ENCODE peak calls at places on chromosome 5, in five cellular contexts. U, B, A, O and T are unnamed samples.

GRCh38 chr5:176473335-176474006 is 25.3 kb downstream of the FAF2 start:
- DNase-seq in U (no peak), B (no peak), A (no peak), O (peak), T (no peak)

GRCh38 chr5:112691758-112692157 is 45.9 kb upstream of the APC start:
- DNase-seq in U (peak), B (no peak), A (no peak), O (peak), T (no peak)

GRCh38 chr5:131357739-131358561 is 94.1 kb downstream of the CDC42SE2 start:
- DNase-seq in U (peak), B (no peak), A (no peak), O (no peak), T (no peak)

GRCh38 chr5:38450627-38451371 is 105.6 kb downstream of the LIFR start:
- DNase-seq in U (no peak), B (peak), A (no peak), O (peak), T (no peak)

GRCh38 chr5:138138949-138139775 is at the start of gene NME5:
- DNase-seq in U (peak), B (no peak), A (peak), O (peak), T (no peak)

GRCh38 chr5:30809907-30810306 is 383.6 kb upstream of the CDH6 start:
- DNase-seq in U (no peak), B (no peak), A (no peak), O (no peak), T (no peak)

GRCh38 chr5:168234133-168234532 is 57.3 kb upstream of the WWC1 start:
- DNase-seq in U (no peak), B (no peak), A (no peak), O (no peak), T (no peak)

GRCh38 chr5:67156976-67157583 is 39.5 kb downstream of the CD180 start:
- DNase-seq in U (peak), B (no peak), A (peak), O (peak), T (peak)

GRCh38 chr5:174910245-174910737 is 185.9 kb downstream of the MSX2 start:
- DNase-seq in U (peak), B (no peak), A (peak), O (peak), T (peak)

GRCh38 chr5:5025774-5026406 is 114.2 kb upstream of the ADAMTS16 start:
- DNase-seq in U (peak), B (no peak), A (no peak), O (no peak), T (peak)

GRCh38 chr5:125450803-125451202 is 704.4 kb upstream of the ZNF608 start:
- DNase-seq in U (no peak), B (no peak), A (no peak), O (peak), T (no peak)

GRCh38 chr5:67193479-67193878 is 3.1 kb downstream of the CD180 start:
- DNase-seq in U (no peak), B (no peak), A (no peak), O (no peak), T (no peak)

GRCh38 chr5:170080217-170080616 is 25.5 kb upstream of the FOXI1 start:
- DNase-seq in U (no peak), B (no peak), A (no peak), O (no peak), T (no peak)

GRCh38 chr5:66009277-66009676 is 82.9 kb downstream of the ERBIN start:
- DNase-seq in U (no peak), B (no peak), A (no peak), O (no peak), T (no peak)

GRCh38 chr5:81533629-81534480 is 139.9 kb upstream of the ACOT12 start:
- DNase-seq in U (no peak), B (no peak), A (no peak), O (no peak), T (no peak)

GRCh38 chr5:41636605-41637004 is 126.2 kb upstream of the PLCXD3 start:
- DNase-seq in U (peak), B (no peak), A (peak), O (peak), T (no peak)

GRCh38 chr5:14102666-14103065 is 40.5 kb upstream of the TRIO start:
- DNase-seq in U (no peak), B (no peak), A (no peak), O (no peak), T (no peak)

GRCh38 chr5:37184748-37185364 is 64.3 kb downstream of the CPLANE1 start:
- DNase-seq in U (peak), B (no peak), A (no peak), O (no peak), T (no peak)

GRCh38 chr5:74536658-74537057 is 103.9 kb downstream of the ENC1 start:
- DNase-seq in U (no peak), B (no peak), A (no peak), O (no peak), T (no peak)

GRCh38 chr5:137582218-137582617 is 83.1 kb upstream of the SPOCK1 start:
- DNase-seq in U (no peak), B (no peak), A (no peak), O (no peak), T (no peak)

GRCh38 chr5:24364711-24365110 is 280.1 kb downstream of the CDH10 start:
- DNase-seq in U (no peak), B (no peak), A (no peak), O (no peak), T (no peak)

GRCh38 chr5:156883316-156883875 is 33.3 kb downstream of the PPP1R2B start:
- DNase-seq in U (no peak), B (no peak), A (no peak), O (no peak), T (no peak)

GRCh38 chr5:53642006-53642405 is 81.6 kb downstream of the NDUFS4 start:
- DNase-seq in U (no peak), B (peak), A (no peak), O (peak), T (no peak)

GRCh38 chr5:337565-338130 is 16.1 kb downstream of the AHRR start:
- DNase-seq in U (no peak), B (no peak), A (peak), O (peak), T (no peak)

GRCh38 chr5:83721878-83722779 is 1.5 kb upstream of the HAPLN1 start:
- DNase-seq in U (peak), B (no peak), A (peak), O (peak), T (no peak)

GRCh38 chr5:149550267-149550582 is 1.0 kb downstream of the CSNK1A1 start:
- DNase-seq in U (no peak), B (no peak), A (no peak), O (peak), T (no peak)

GRCh38 chr5:16502866-16503265 is 37.3 kb upstream of the ZNF622 start:
- DNase-seq in U (no peak), B (no peak), A (no peak), O (peak), T (no peak)

GRCh38 chr5:57082441-57083067 is 91.3 kb upstream of the GPBP1 start:
- DNase-seq in U (no peak), B (no peak), A (peak), O (peak), T (no peak)

GRCh38 chr5:90474235-90475107 is at the start of the genes MBLAC2 and POLR3G:
- DNase-seq in U (peak), B (peak), A (peak), O (peak), T (peak)

GRCh38 chr5:87105577-87105976 is 162.1 kb upstream of the RASA1 start:
- DNase-seq in U (no peak), B (no peak), A (no peak), O (no peak), T (no peak)

GRCh38 chr5:180977852-180978251 is 10.8 kb upstream of the BTNL3 start:
- DNase-seq in U (no peak), B (no peak), A (no peak), O (no peak), T (no peak)

GRCh38 chr5:180974612-180975315 is 13.9 kb upstream of the BTNL3 start:
- DNase-seq in U (no peak), B (no peak), A (no peak), O (no peak), T (no peak)

GRCh38 chr5:180970875-180971274 is 17.8 kb upstream of the BTNL3 start:
- DNase-seq in U (no peak), B (no peak), A (no peak), O (no peak), T (no peak)

GRCh38 chr5:180975338-180975737 is 13.3 kb upstream of the BTNL3 start:
- DNase-seq in U (no peak), B (no peak), A (no peak), O (no peak), T (no peak)

DNA sequence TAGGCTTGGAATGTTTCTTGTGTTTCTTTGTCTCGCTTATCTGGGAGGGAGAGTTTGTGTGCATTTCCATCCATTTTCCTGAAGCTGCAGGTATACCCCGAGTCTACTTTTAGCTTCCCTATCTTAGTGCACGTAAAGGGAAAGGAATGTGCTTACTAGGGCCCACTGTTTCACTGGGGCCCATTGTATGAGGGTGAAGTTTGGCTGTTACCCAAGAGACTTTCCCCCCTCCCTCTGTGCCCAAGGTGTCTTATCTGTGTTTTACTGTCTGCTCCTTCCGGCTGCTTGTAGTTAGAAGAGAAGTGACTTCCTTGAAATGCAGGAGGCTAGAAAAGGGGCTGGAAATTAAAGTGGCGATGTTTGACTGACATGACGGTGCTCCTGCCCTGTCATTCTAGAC is 12.1 kb upstream of the BTNL3 start:
- DNase-seq in U (no peak), B (no peak), A (no peak), O (no peak), T (no peak)
- H3K4me3 ChIP-seq in U (no peak), B (no peak), A (no peak), O (no peak), T (no peak)

GRCh38 chr5:129097498-129098296 is 3.1 kb downstream of the ISOC1 start:
- DNase-seq in U (no peak), B (no peak), A (no peak), O (no peak), T (no peak)
- H3K4me3 ChIP-seq in U (no peak), B (no peak), A (no peak), O (no peak), T (no peak)

DNA sequence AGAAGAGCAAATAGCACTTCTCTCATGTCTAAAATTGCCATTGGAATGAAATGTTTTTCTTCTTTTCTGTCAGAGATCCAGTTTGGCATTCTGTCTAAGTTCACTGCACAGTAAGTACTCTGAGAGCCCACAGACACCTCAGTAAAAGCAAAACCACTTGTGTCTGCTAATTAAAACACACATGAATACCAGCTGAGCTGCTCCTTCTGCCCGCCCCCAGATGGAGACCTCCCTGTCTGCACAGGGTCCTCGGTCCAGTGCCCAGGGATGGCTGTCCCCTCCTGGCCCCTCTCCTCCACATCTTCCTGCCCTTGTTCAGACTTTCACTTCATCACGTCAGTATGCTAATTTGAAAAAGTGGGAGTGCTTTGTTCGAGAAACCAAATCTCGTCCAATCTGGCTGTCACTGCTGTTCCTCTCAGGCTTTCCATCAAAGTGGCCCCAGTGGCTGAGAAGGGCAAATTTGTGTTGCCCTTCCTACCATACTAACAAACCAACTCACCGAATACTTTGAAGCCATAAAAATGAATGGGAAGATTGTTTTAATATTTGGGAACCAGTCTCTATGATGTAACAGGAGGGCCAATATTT is 43.5 kb downstream of the LIX1 start:
- DNase-seq in U (peak), B (no peak), A (no peak), O (no peak), T (no peak)
- H3K4me3 ChIP-seq in U (peak), B (no peak), A (no peak), O (no peak), T (no peak)

GRCh38 chr5:32989815-32990214 is 278.7 kb downstream of the NPR3 start:
- DNase-seq in U (no peak), B (no peak), A (no peak), O (no peak), T (no peak)

GRCh38 chr5:32996336-32996735 is 285.2 kb downstream of the NPR3 start:
- DNase-seq in U (no peak), B (no peak), A (no peak), O (no peak), T (no peak)

GRCh38 chr5:32984851-32985250 is 273.7 kb downstream of the NPR3 start:
- DNase-seq in U (no peak), B (no peak), A (no peak), O (peak), T (no peak)

GRCh38 chr5:32991416-32991805 is 280.3 kb downstream of the NPR3 start:
- DNase-seq in U (no peak), B (no peak), A (no peak), O (no peak), T (no peak)

GRCh38 chr5:32990593-32991415 is 279.7 kb downstream of the NPR3 start:
- DNase-seq in U (no peak), B (no peak), A (no peak), O (no peak), T (no peak)
- H3K4me3 ChIP-seq in U (no peak), B (no peak), A (no peak), O (no peak), T (no peak)

GRCh38 chr5:135966165-135966564 is 11.4 kb upstream of the LECT2 start:
- DNase-seq in U (no peak), B (no peak), A (no peak), O (no peak), T (no peak)
- H3K4me3 ChIP-seq in U (no peak), B (no peak), A (no peak), O (no peak), T (no peak)

GRCh38 chr5:68220914-68221313 is 5.4 kb downstream of the PIK3R1 start:
- DNase-seq in U (no peak), B (no peak), A (no peak), O (no peak), T (no peak)

GRCh38 chr5:68221488-68221887 is 5.9 kb downstream of the PIK3R1 start:
- DNase-seq in U (no peak), B (no peak), A (no peak), O (no peak), T (no peak)

GRCh38 chr5:68222310-68222709 is 6.8 kb downstream of the PIK3R1 start:
- DNase-seq in U (no peak), B (no peak), A (no peak), O (no peak), T (no peak)

GRCh38 chr5:68222824-68223354 is 7.3 kb downstream of the PIK3R1 start:
- DNase-seq in U (no peak), B (no peak), A (no peak), O (no peak), T (no peak)

DNA sequence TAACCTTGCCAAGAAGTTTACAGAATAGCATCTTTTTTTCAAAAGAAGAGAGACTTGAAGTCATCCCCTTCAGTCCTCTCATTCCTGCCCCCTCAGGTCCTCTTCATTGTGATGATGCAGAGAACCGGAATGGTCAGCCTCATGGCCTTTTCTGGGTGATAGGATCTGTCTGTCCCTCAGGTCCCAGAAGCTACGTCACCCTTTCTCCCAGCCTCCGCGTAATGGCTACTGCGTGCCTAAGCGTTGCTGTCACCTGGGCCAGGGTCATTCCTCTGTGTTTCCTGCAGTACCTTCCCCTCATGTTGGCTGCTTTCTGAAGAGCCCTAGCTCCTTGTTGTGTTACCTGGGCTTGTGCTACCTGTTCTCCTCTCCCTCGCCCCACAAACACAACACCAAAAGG is 4.7 kb downstream of the PIK3R1 start:
- DNase-seq in U (no peak), B (no peak), A (no peak), O (no peak), T (no peak)
- H3K4me3 ChIP-seq in U (no peak), B (no peak), A (no peak), O (no peak), T (no peak)